ENCODE peak calls at places on chromosomes 7 and 10, in five cellular contexts. R, O, F, E and T are unnamed samples.

GRCh38 chr7:45157653-45158401 is at the start of gene RAMP3:
- DNase-seq in O (no peak), F (no peak), R (no peak), E (no peak), T (no peak)

GRCh38 chr7:8115547-8116402 is 146.2 kb downstream of the ICA1 start:
- DNase-seq in E (no peak), F (no peak), O (no peak), R (no peak), T (no peak)

GRCh38 chr10:81873932-81874816 is 820 bp upstream of the NRG3 start:
- DNase-seq in E (peak), F (no peak), R (peak), O (no peak), T (no peak)

GRCh38 chr7:93817561-93817960 is 73.0 kb downstream of the TFPI2 start:
- DNase-seq in F (no peak), O (no peak), R (no peak), E (no peak), T (no peak)

GRCh38 chr7:117837841-117838240 is 35.4 kb downstream of the CTTNBP2 start:
- DNase-seq in E (no peak), F (peak), R (no peak), O (no peak), T (no peak)

GRCh38 chr7:142811154-142811737 is 40.5 kb downstream of the PRSS2 start:
- DNase-seq in F (peak), O (no peak), R (no peak), E (peak), T (no peak)

GRCh38 chr7:100489824-100490223 is 6.1 kb downstream of the NYAP1 start:
- DNase-seq in R (no peak), F (peak), O (no peak), E (peak), T (peak)

GRCh38 chr10:33273295-33274002 is 61.0 kb downstream of the NRP1 start:
- DNase-seq in R (peak), F (no peak), E (peak), O (peak), T (peak)

GRCh38 chr10:129491123-129491734 is 24.2 kb downstream of the MGMT start:
- DNase-seq in O (no peak), E (peak), R (no peak), F (peak), T (no peak)

GRCh38 chr7:24979470-24979862 is 512 bp downstream of the OSBPL3 start:
- DNase-seq in F (peak), R (peak), O (no peak), E (peak), T (no peak)

GRCh38 chr7:24980695-24981543 is 941 bp upstream of the OSBPL3 start:
- DNase-seq in F (peak), O (no peak), E (peak), R (peak), T (no peak)

GRCh38 chr7:24981544-24981951 is 1.6 kb upstream of the OSBPL3 start:
- DNase-seq in E (peak), F (peak), R (peak), O (no peak), T (no peak)

GRCh38 chr7:24979863-24980694 is at the start of gene OSBPL3:
- DNase-seq in O (peak), E (peak), R (peak), F (peak), T (peak)

DNA sequence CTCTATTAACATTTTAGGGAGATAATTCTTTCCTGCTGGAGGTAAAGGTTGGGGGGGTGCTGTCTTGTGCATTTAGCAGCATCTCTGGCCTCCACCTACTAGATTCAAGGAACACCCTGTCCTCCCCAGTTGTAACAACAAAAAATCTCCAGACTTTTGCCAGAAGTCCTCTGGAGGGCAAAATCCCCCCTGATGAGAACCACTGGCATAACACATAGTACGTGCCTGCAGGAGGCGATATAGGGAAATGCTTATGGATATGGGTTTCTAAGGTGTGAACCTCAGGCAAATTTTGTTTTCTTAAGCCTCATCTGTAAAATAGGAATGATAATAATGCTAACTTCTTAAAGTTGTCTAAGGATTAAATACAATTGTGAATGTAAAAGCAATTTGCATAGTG is 2.9 kb upstream of the OSBPL3 start:
- DNase-seq in O (no peak), R (no peak), F (peak), E (no peak), T (no peak)
- TF ChIP-seq CTCF in O (peak), R (no peak), F (peak), E (peak), T (peak)

DNA sequence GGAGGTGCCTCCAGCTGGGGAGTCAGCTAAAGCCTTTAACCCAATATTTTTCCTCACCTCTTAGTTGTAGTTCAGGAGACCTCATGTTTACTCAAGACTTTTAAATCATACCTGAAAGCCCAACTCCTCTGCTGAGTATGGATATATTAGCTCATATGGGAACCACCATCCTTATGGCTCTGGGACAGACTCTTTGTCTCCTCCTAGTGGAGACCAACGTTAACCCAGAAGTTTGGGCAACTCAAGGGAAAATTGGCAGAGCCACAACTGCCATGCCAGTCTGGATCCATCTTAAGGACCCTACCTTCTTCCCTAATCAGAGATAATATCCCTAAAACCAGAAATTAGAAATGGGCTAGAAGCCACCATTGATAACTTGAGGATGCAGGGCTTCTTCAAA is 80.8 kb downstream of the TMEM106B start:
- DNase-seq in O (no peak), R (no peak), E (peak), F (peak), T (no peak)
- TF ChIP-seq CTCF in O (peak), R (no peak), E (peak), F (no peak), T (peak)

GRCh38 chr10:90018819-90019218 is 317.4 kb downstream of the KIF20B start:
- DNase-seq in F (no peak), E (no peak), R (no peak), O (no peak), T (no peak)
- TF ChIP-seq CTCF in F (no peak), E (no peak), R (no peak), O (no peak), T (no peak)

GRCh38 chr7:1979591-1980560 is 252.9 kb downstream of the MAD1L1 start:
- DNase-seq in O (no peak), R (no peak), F (no peak), E (no peak), T (no peak)
- TF ChIP-seq CTCF in O (no peak), R (no peak), F (no peak), E (no peak), T (no peak)